ENCODE peak calls at places on chromosomes 4 and X, in eight cellular contexts. One of them, this sample, is unnamed.

GRCh38 chr4:153138736-153139135 is 65.5 kb upstream of the TRIM2 start:
- DNase-seq in pancreas: no peak
- DNase-seq in lower leg skin: no peak
- DNase-seq in left lung: no peak
- DNase-seq in dorsolateral prefrontal cortex: peak
- DNase-seq in suprapubic skin: no peak
- DNase-seq in astrocyte: no peak
- DNase-seq in endothelial cell: no peak
- DNase-seq in this sample: no peak

GRCh38 chr4:1414831-1415680 is 8.8 kb upstream of the NKX1-1 start:
- DNase-seq in pancreas: peak
- DNase-seq in lower leg skin: no peak
- DNase-seq in left lung: peak
- DNase-seq in dorsolateral prefrontal cortex: no peak
- DNase-seq in suprapubic skin: peak
- DNase-seq in astrocyte: no peak
- DNase-seq in endothelial cell: no peak
- DNase-seq in this sample: no peak

GRCh38 chr4:105215609-105216313 is 69.1 kb downstream of the TET2 start:
- DNase-seq in pancreas: no peak
- DNase-seq in lower leg skin: no peak
- DNase-seq in left lung: no peak
- DNase-seq in dorsolateral prefrontal cortex: no peak
- DNase-seq in suprapubic skin: no peak
- DNase-seq in astrocyte: peak
- DNase-seq in endothelial cell: no peak
- DNase-seq in this sample: no peak

GRCh38 chrX:154458116-154458953 is at the start of gene PLXNA3:
- DNase-seq in pancreas: no peak
- DNase-seq in lower leg skin: no peak
- DNase-seq in left lung: peak
- DNase-seq in dorsolateral prefrontal cortex: no peak
- DNase-seq in suprapubic skin: no peak
- DNase-seq in astrocyte: no peak
- DNase-seq in endothelial cell: peak
- DNase-seq in this sample: peak

GRCh38 chr4:89820005-89820404 is 17.0 kb downstream of the SNCA start:
- DNase-seq in pancreas: no peak
- DNase-seq in lower leg skin: no peak
- DNase-seq in left lung: no peak
- DNase-seq in dorsolateral prefrontal cortex: no peak
- DNase-seq in suprapubic skin: no peak
- DNase-seq in astrocyte: no peak
- DNase-seq in endothelial cell: no peak
- DNase-seq in this sample: no peak

GRCh38 chr4:151921811-151922210 is 161.0 kb upstream of the GATB start:
- DNase-seq in pancreas: no peak
- DNase-seq in lower leg skin: no peak
- DNase-seq in left lung: no peak
- DNase-seq in dorsolateral prefrontal cortex: no peak
- DNase-seq in suprapubic skin: no peak
- DNase-seq in astrocyte: peak
- DNase-seq in endothelial cell: no peak
- DNase-seq in this sample: no peak

GRCh38 chrX:17931855-17932254 is 70.8 kb upstream of the RAI2 start:
- DNase-seq in pancreas: no peak
- DNase-seq in lower leg skin: no peak
- DNase-seq in left lung: no peak
- DNase-seq in dorsolateral prefrontal cortex: no peak
- DNase-seq in suprapubic skin: no peak
- DNase-seq in astrocyte: no peak
- DNase-seq in endothelial cell: no peak
- DNase-seq in this sample: no peak

GRCh38 chr4:2071252-2071911 is 12.3 kb downstream of the NAT8L start:
- DNase-seq in pancreas: no peak
- DNase-seq in lower leg skin: no peak
- DNase-seq in left lung: peak
- DNase-seq in dorsolateral prefrontal cortex: no peak
- DNase-seq in suprapubic skin: peak
- DNase-seq in astrocyte: no peak
- DNase-seq in endothelial cell: no peak
- DNase-seq in this sample: no peak

GRCh38 chr4:186201535-186202230 is 10.3 kb downstream of the CYP4V2 start:
- DNase-seq in pancreas: peak
- DNase-seq in lower leg skin: no peak
- DNase-seq in left lung: no peak
- DNase-seq in dorsolateral prefrontal cortex: no peak
- DNase-seq in suprapubic skin: no peak
- DNase-seq in astrocyte: no peak
- DNase-seq in endothelial cell: peak
- DNase-seq in this sample: peak

GRCh38 chrX:135927897-135928296 is 34.4 kb downstream of the SAGE1 start:
- DNase-seq in pancreas: no peak
- DNase-seq in lower leg skin: no peak
- DNase-seq in left lung: no peak
- DNase-seq in dorsolateral prefrontal cortex: no peak
- DNase-seq in suprapubic skin: no peak
- DNase-seq in astrocyte: no peak
- DNase-seq in endothelial cell: no peak
- DNase-seq in this sample: no peak

GRCh38 chr4:34854451-34854850 is 1389.9 kb downstream of the ARAP2 start:
- DNase-seq in pancreas: no peak
- DNase-seq in lower leg skin: no peak
- DNase-seq in left lung: no peak
- DNase-seq in dorsolateral prefrontal cortex: no peak
- DNase-seq in suprapubic skin: no peak
- DNase-seq in astrocyte: no peak
- DNase-seq in endothelial cell: no peak
- DNase-seq in this sample: no peak

GRCh38 chr4:185811509-185812364 is at the start of gene SORBS2:
- DNase-seq in pancreas: peak
- DNase-seq in lower leg skin: no peak
- DNase-seq in left lung: peak
- DNase-seq in dorsolateral prefrontal cortex: no peak
- DNase-seq in suprapubic skin: no peak
- DNase-seq in astrocyte: peak
- DNase-seq in endothelial cell: no peak
- DNase-seq in this sample: no peak

GRCh38 chr4:6894528-6895498 is 14.8 kb upstream of the TBC1D14 start:
- DNase-seq in pancreas: no peak
- DNase-seq in lower leg skin: no peak
- DNase-seq in left lung: peak
- DNase-seq in dorsolateral prefrontal cortex: peak
- DNase-seq in suprapubic skin: no peak
- DNase-seq in astrocyte: no peak
- DNase-seq in endothelial cell: no peak
- DNase-seq in this sample: no peak
- TF ChIP-seq CTCF in pancreas: no peak
- TF ChIP-seq CTCF in lower leg skin: no peak
- TF ChIP-seq CTCF in left lung: no peak
- TF ChIP-seq CTCF in dorsolateral prefrontal cortex: no peak
- TF ChIP-seq CTCF in suprapubic skin: no peak
- TF ChIP-seq CTCF in astrocyte: no peak
- TF ChIP-seq CTCF in endothelial cell: no peak
- TF ChIP-seq CTCF in this sample: no peak

GRCh38 chr4:174690665-174691064 is 138.4 kb downstream of the GLRA3 start:
- DNase-seq in pancreas: no peak
- DNase-seq in lower leg skin: no peak
- DNase-seq in left lung: no peak
- DNase-seq in dorsolateral prefrontal cortex: no peak
- DNase-seq in suprapubic skin: no peak
- DNase-seq in astrocyte: no peak
- DNase-seq in endothelial cell: no peak
- DNase-seq in this sample: no peak

GRCh38 chr4:174697164-174697563 is 131.9 kb downstream of the GLRA3 start:
- DNase-seq in pancreas: no peak
- DNase-seq in lower leg skin: peak
- DNase-seq in left lung: no peak
- DNase-seq in dorsolateral prefrontal cortex: no peak
- DNase-seq in suprapubic skin: no peak
- DNase-seq in astrocyte: no peak
- DNase-seq in endothelial cell: no peak
- DNase-seq in this sample: no peak

GRCh38 chr4:174699654-174700053 is 129.4 kb downstream of the GLRA3 start:
- DNase-seq in pancreas: no peak
- DNase-seq in lower leg skin: no peak
- DNase-seq in left lung: no peak
- DNase-seq in dorsolateral prefrontal cortex: no peak
- DNase-seq in suprapubic skin: no peak
- DNase-seq in astrocyte: no peak
- DNase-seq in endothelial cell: no peak
- DNase-seq in this sample: no peak

GRCh38 chr4:174697896-174698295 is 131.2 kb downstream of the GLRA3 start:
- DNase-seq in pancreas: no peak
- DNase-seq in lower leg skin: no peak
- DNase-seq in left lung: no peak
- DNase-seq in dorsolateral prefrontal cortex: no peak
- DNase-seq in suprapubic skin: no peak
- DNase-seq in astrocyte: no peak
- DNase-seq in endothelial cell: no peak
- DNase-seq in this sample: no peak

GRCh38 chr4:174696657-174697056 is 132.4 kb downstream of the GLRA3 start:
- DNase-seq in pancreas: no peak
- DNase-seq in lower leg skin: no peak
- DNase-seq in left lung: no peak
- DNase-seq in dorsolateral prefrontal cortex: no peak
- DNase-seq in suprapubic skin: no peak
- DNase-seq in astrocyte: no peak
- DNase-seq in endothelial cell: no peak
- DNase-seq in this sample: no peak
- TF ChIP-seq CTCF in pancreas: no peak
- TF ChIP-seq CTCF in lower leg skin: no peak
- TF ChIP-seq CTCF in left lung: no peak
- TF ChIP-seq CTCF in dorsolateral prefrontal cortex: no peak
- TF ChIP-seq CTCF in suprapubic skin: no peak
- TF ChIP-seq CTCF in astrocyte: no peak
- TF ChIP-seq CTCF in endothelial cell: no peak
- TF ChIP-seq CTCF in this sample: no peak

GRCh38 chr4:177499537-177499936 is 57.3 kb upstream of the AGA start:
- DNase-seq in pancreas: no peak
- DNase-seq in lower leg skin: no peak
- DNase-seq in left lung: peak
- DNase-seq in dorsolateral prefrontal cortex: no peak
- DNase-seq in suprapubic skin: no peak
- DNase-seq in astrocyte: no peak
- DNase-seq in endothelial cell: no peak
- DNase-seq in this sample: no peak

GRCh38 chr4:177508662-177509061 is 66.4 kb upstream of the AGA start:
- DNase-seq in pancreas: no peak
- DNase-seq in lower leg skin: no peak
- DNase-seq in left lung: no peak
- DNase-seq in dorsolateral prefrontal cortex: no peak
- DNase-seq in suprapubic skin: no peak
- DNase-seq in astrocyte: no peak
- DNase-seq in endothelial cell: no peak
- DNase-seq in this sample: no peak

GRCh38 chr4:177509346-177509745 is 67.1 kb upstream of the AGA start:
- DNase-seq in pancreas: no peak
- DNase-seq in lower leg skin: no peak
- DNase-seq in left lung: no peak
- DNase-seq in dorsolateral prefrontal cortex: no peak
- DNase-seq in suprapubic skin: no peak
- DNase-seq in astrocyte: no peak
- DNase-seq in endothelial cell: no peak
- DNase-seq in this sample: no peak

DNA sequence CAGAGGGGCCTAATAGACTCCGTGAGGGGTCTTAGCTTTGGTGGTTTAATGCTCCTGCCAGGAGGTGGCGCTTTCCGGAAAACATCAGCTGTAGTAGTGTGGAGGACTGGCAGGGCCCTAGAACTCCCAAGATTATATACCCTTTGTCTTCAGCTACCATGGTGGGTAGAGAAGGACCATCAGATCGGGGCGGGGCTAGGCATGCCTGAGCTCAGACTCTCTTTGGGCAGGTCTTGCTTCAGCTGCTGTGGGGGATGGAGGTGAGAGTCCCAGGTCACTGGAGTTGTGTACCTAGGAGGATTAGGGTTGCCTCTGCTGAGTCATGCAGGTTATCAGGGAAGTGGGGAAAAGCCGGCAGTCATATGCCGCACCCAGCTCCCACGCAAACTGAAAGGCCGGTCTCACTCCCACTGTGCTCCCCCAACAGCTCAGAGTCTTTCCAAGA is 63.0 kb upstream of the AGA start:
- DNase-seq in pancreas: no peak
- DNase-seq in lower leg skin: no peak
- DNase-seq in left lung: no peak
- DNase-seq in dorsolateral prefrontal cortex: no peak
- DNase-seq in suprapubic skin: no peak
- DNase-seq in astrocyte: no peak
- DNase-seq in endothelial cell: no peak
- DNase-seq in this sample: no peak
- TF ChIP-seq CTCF in pancreas: no peak
- TF ChIP-seq CTCF in lower leg skin: no peak
- TF ChIP-seq CTCF in left lung: no peak
- TF ChIP-seq CTCF in dorsolateral prefrontal cortex: no peak
- TF ChIP-seq CTCF in suprapubic skin: no peak
- TF ChIP-seq CTCF in astrocyte: no peak
- TF ChIP-seq CTCF in endothelial cell: no peak
- TF ChIP-seq CTCF in this sample: no peak

GRCh38 chrX:22273714-22274317 is 1.1 kb downstream of the CBLL2 start:
- DNase-seq in pancreas: no peak
- DNase-seq in lower leg skin: no peak
- DNase-seq in left lung: no peak
- DNase-seq in dorsolateral prefrontal cortex: no peak
- DNase-seq in suprapubic skin: no peak
- DNase-seq in astrocyte: no peak
- DNase-seq in endothelial cell: no peak
- DNase-seq in this sample: no peak

GRCh38 chrX:22276781-22277180 is 4.1 kb downstream of the CBLL2 start:
- DNase-seq in pancreas: no peak
- DNase-seq in lower leg skin: no peak
- DNase-seq in left lung: no peak
- DNase-seq in dorsolateral prefrontal cortex: no peak
- DNase-seq in suprapubic skin: no peak
- DNase-seq in astrocyte: peak
- DNase-seq in endothelial cell: no peak
- DNase-seq in this sample: no peak

GRCh38 chrX:22272613-22273012 is at the start of gene CBLL2:
- DNase-seq in pancreas: no peak
- DNase-seq in lower leg skin: no peak
- DNase-seq in left lung: no peak
- DNase-seq in dorsolateral prefrontal cortex: no peak
- DNase-seq in suprapubic skin: no peak
- DNase-seq in astrocyte: no peak
- DNase-seq in endothelial cell: no peak
- DNase-seq in this sample: no peak

GRCh38 chrX:22278375-22278774 is 5.7 kb downstream of the CBLL2 start:
- DNase-seq in pancreas: no peak
- DNase-seq in lower leg skin: no peak
- DNase-seq in left lung: no peak
- DNase-seq in dorsolateral prefrontal cortex: no peak
- DNase-seq in suprapubic skin: no peak
- DNase-seq in astrocyte: no peak
- DNase-seq in endothelial cell: no peak
- DNase-seq in this sample: no peak
- TF ChIP-seq CTCF in pancreas: no peak
- TF ChIP-seq CTCF in lower leg skin: no peak
- TF ChIP-seq CTCF in left lung: no peak
- TF ChIP-seq CTCF in dorsolateral prefrontal cortex: no peak
- TF ChIP-seq CTCF in suprapubic skin: no peak
- TF ChIP-seq CTCF in astrocyte: no peak
- TF ChIP-seq CTCF in endothelial cell: no peak
- TF ChIP-seq CTCF in this sample: peak